ENCODE peak calls at places on chromosomes 5 and 9, in seven cellular contexts. L, A, N, D, Z, R and B are unnamed samples.

GRCh38 chr9:14256588-14256987 is 57.4 kb downstream of the NFIB start:
- DNase-seq in Z (no peak), R (no peak), L (no peak), N (no peak), A (no peak), D (no peak), B (peak; percentile 9)

GRCh38 chr9:88821033-88821748 is 170.1 kb upstream of the S1PR3 start:
- DNase-seq in A (no peak), N (no peak), L (no peak), D (no peak), R (no peak), Z (no peak), B (no peak)

GRCh38 chr5:16726538-16726946 is 109.7 kb upstream of the RETREG1 start:
- DNase-seq in A (no peak), D (no peak), N (no peak), R (peak; percentile 12), L (no peak), Z (no peak), B (no peak)

GRCh38 chr5:132459983-132460834 is 30.4 kb downstream of the IRF1 start:
- DNase-seq in A (no peak), R (no peak), L (no peak), N (no peak), Z (no peak), D (peak; percentile 38), B (peak; percentile 79)

GRCh38 chr9:76766126-76766525 is 1.9 kb downstream of the PCA3 start:
- DNase-seq in L (no peak), N (no peak), R (no peak), Z (no peak), A (no peak), D (no peak), B (no peak)

GRCh38 chr5:100903036-100903887 is at the start of gene ST8SIA4:
- DNase-seq in L (no peak), A (no peak), R (peak; percentile 95), D (peak; percentile 67), N (peak; percentile 25), Z (peak; percentile 76), B (no peak)

GRCh38 chr5:58786904-58787303 is 204.0 kb downstream of the RAB3C start:
- DNase-seq in Z (no peak), D (no peak), R (no peak), N (no peak), L (no peak), A (no peak), B (no peak)

GRCh38 chr5:126938461-126938860 is 91.9 kb downstream of the MARCHF3 start:
- DNase-seq in N (no peak), L (no peak), A (no peak), R (no peak), D (no peak), Z (no peak), B (no peak)

GRCh38 chr5:94674841-94675382 is 56.4 kb downstream of the SLF1 start:
- DNase-seq in D (no peak), A (no peak), Z (no peak), L (no peak), N (no peak), R (no peak), B (no peak)
- TF ChIP-seq JUND in D (no peak), A (no peak), Z (no peak), L (no peak), N (no peak), R (no peak), B (no peak)

GRCh38 chr9:123500336-123500735 is 144.3 kb downstream of the CRB2 start:
- DNase-seq in A (no peak), D (no peak), Z (no peak), L (no peak), R (no peak), N (no peak), B (no peak)
- TF ChIP-seq JUND in A (no peak), D (no peak), Z (no peak), L (no peak), R (no peak), N (no peak), B (no peak)

DNA sequence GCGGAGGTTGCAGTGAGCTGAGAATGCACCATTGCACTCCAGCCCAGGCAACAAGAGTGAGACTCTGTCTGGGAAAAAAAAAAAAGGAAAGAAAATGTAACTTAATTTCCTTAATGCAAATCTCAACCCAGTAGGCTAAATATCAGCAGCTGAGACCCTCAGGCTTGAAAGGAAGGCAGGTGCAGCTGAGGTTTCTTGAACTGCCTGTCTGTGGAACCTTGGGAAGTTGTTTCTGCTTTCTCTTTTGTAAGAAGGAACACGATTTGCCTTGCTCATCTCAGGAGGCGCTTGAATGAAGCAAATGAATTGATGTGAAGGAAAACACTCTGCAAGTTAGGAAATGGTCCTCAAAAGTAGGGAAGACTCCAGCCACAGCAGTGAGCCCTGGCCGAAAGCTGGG is 143.3 kb downstream of the IRX1 start:
- DNase-seq in D (no peak), R (no peak), N (no peak), A (no peak), Z (no peak), L (no peak), B (no peak)
- TF ChIP-seq JUND in D (no peak), R (no peak), N (no peak), A (no peak), Z (no peak), L (no peak), B (no peak)

DNA sequence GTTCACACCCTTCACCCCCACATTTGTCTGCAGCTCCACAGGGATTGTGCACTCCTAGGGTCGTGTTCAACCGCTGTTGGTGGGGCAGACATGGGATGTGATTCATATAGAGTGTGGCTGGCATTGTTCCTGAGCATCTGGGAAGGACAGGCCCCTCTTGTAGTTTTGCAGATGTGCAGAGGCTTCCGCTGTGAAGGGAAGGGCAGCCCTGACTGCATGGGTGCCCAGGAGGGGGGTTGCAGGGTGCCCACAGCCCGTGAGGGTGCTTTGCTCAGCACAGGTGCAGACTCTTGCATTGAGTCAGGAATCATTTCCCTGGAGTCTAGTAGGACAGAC is 30.2 kb upstream of the PITX1 start:
- DNase-seq in D (no peak), L (no peak), R (no peak), Z (no peak), A (no peak), N (no peak), B (no peak)
- TF ChIP-seq JUND in D (no peak), L (no peak), R (no peak), Z (no peak), A (no peak), N (no peak), B (no peak)